ENCODE peak calls at places on chromosomes 13 and 19, in ten cellular contexts. F is right cardiac atrium, K is A549, S is ovary, A is aorta, D is HCT116, U is psoas muscle, P is Peyer's patch, I is tibial nerve, R is hepatocyte. X is an unnamed sample.

GRCh38 chr13:27820524-27821482 is 28.5 kb downstream of the GSX1 start:
- DNase-seq in F (no peak), K (no peak), S (no peak), A (no peak), D (no peak), U (no peak), P (no peak), I (no peak), R (no peak), X (no peak)

GRCh38 chr13:66348745-66349720 is 881.1 kb downstream of the PCDH9 start:
- DNase-seq in F (peak), K (no peak), S (no peak), A (no peak), D (no peak), U (no peak), P (no peak), I (no peak), R (no peak), X (no peak)

GRCh38 chr13:97975280-97975850 is 21.9 kb downstream of the IPO5 start:
- DNase-seq in F (no peak), K (no peak), S (no peak), A (no peak), D (no peak), U (no peak), P (no peak), I (no peak), R (no peak), X (no peak)

GRCh38 chr13:93515267-93515666 is 288.7 kb downstream of the GPC6 start:
- DNase-seq in F (no peak), K (no peak), S (no peak), A (no peak), D (no peak), U (no peak), P (no peak), I (no peak), R (no peak), X (no peak)

GRCh38 chr13:112330479-112331407 is 45.4 kb upstream of the SPACA7 start:
- DNase-seq in F (peak), K (no peak), S (no peak), A (no peak), D (no peak), U (no peak), P (peak), I (no peak), R (no peak), X (no peak)

GRCh38 chr13:100363874-100364273 is 224.7 kb downstream of the GGACT start:
- DNase-seq in F (no peak), K (no peak), S (no peak), A (no peak), D (no peak), U (no peak), P (no peak), I (no peak), R (no peak), X (no peak)

GRCh38 chr13:56351041-56351440 is 789.7 kb upstream of the PRR20A start:
- DNase-seq in F (no peak), K (no peak), S (no peak), A (no peak), D (no peak), U (no peak), P (no peak), I (no peak), R (no peak), X (no peak)

GRCh38 chr13:98619556-98619955 is 42.6 kb upstream of the STK24 start:
- DNase-seq in F (no peak), K (no peak), S (no peak), A (no peak), D (no peak), U (no peak), P (no peak), I (no peak), R (no peak), X (no peak)

GRCh38 chr13:101523732-101524131 is 71.3 kb downstream of the ITGBL1 start:
- DNase-seq in F (no peak), K (no peak), S (no peak), A (no peak), D (no peak), U (peak), P (no peak), I (no peak), R (no peak), X (no peak)

GRCh38 chr19:48102870-48103751 is 7.5 kb downstream of the PLA2G4C start:
- DNase-seq in F (no peak), K (peak), S (no peak), A (peak), D (peak), U (no peak), P (no peak), I (no peak), R (peak), X (peak)

GRCh38 chr13:67299072-67299635 is 69.0 kb upstream of the PCDH9 start:
- DNase-seq in F (no peak), K (no peak), S (no peak), A (no peak), D (no peak), U (no peak), P (no peak), I (no peak), R (no peak), X (no peak)

GRCh38 chr19:2740314-2740656 is 468 bp upstream of the SLC39A3 start:
- DNase-seq in F (no peak), K (no peak), S (no peak), A (no peak), D (no peak), U (no peak), P (no peak), I (no peak), R (no peak), X (no peak)

GRCh38 chr13:59543418-59543817 is 620.3 kb downstream of the DIAPH3 start:
- DNase-seq in F (no peak), K (no peak), S (no peak), A (no peak), D (no peak), U (no peak), P (no peak), I (no peak), R (no peak), X (no peak)

DNA sequence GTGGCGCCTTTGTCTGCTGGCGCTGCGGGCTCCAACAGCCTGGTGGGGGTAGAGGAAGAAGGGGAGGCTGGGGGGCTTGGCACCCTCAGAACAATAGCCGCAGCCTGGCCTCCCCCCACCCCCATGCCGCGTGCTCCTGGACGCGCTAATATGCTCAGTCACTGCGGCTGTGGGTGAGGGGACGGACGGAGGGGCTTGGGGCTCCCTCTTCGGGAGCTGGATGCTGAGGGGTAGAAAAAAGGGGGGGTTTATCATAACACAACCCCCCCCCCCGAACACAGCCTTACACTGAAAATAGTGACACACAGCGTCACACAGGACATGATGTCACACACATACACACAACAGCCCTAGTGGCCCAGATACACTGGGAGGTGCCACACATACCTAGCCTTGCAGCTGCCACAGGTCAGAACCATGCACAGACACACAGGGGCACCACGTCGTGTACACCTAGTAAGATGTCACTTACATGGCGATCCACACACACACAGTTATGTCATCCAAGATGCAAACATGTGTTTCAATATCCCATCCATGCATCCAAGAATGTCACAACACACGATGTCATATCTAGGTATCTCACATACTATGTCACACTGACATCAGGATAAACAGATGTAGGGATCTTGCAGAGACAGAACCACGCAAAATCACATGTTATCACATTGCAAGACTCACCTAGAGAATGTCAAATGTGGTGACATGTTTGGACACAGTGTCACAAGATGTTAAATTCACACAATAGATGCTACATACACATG is 760 bp downstream of the MAST1 start:
- DNase-seq in F (no peak), K (no peak), S (no peak), A (no peak), D (no peak), U (no peak), P (no peak), I (no peak), R (no peak), X (no peak)
- H3K4me3 ChIP-seq in F (peak), K (peak), S (no peak), A (no peak), D (peak), U (peak), P (peak), I (no peak), R (no peak), X (peak)

DNA sequence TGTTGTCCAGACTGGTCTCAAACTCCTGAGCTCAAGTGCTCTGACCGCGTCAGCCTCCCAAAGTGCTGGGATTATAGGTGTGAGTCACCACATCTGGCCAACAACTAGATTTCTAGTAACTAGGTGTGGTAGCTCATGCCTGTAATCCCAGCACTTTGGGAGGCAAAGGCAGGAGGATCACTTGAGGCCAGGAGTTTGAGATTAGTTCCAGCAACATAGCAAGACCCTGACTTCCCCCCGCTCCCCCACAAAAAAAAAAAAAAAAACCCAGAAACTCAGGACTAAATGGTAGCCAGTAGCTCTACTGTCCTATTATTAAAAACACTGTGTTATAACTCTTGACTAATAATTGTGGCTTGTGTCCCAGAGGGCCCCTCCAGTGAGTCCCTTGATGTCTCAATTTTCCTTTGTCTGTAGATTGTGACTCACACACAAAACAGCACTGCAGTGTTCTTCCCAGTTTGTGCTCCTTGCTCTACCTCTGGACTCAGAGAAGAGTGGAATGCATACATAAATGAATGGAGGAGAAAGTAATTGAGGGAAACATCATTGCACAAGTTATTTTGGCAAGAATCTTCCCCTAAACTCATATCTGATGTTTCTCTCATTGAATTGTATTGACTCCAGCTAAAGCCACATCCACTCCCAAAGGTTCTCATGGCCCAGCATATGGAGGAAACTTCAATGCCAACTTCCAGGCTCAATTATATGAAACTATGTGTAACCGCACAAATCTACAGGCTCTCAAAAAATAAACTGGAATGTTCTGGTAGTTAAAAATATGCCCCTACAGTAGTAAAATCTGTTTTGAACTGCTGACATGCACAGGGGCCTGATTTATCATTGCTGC is 8.8 kb downstream of the TPT1 start:
- DNase-seq in F (no peak), K (no peak), S (no peak), A (no peak), D (peak), U (peak), P (no peak), I (no peak), R (no peak), X (no peak)
- H3K27ac ChIP-seq in F (peak), K (peak), S (no peak), A (peak), D (peak), U (peak), P (no peak), I (no peak), R (peak), X (no peak)

GRCh38 chr13:22486490-22486889 is 694.3 kb upstream of the SGCG start:
- DNase-seq in F (no peak), K (no peak), S (no peak), A (no peak), D (no peak), U (no peak), P (no peak), I (no peak), R (no peak), X (no peak)
- H3K4me3 ChIP-seq in F (no peak), K (no peak), S (no peak), A (no peak), D (no peak), U (no peak), P (no peak), I (no peak), R (no peak), X (no peak)

GRCh38 chr19:1017906-1018305 is 3.0 kb downstream of the TMEM259 start:
- DNase-seq in F (peak), K (no peak), S (no peak), A (no peak), D (no peak), U (no peak), P (no peak), I (no peak), R (no peak), X (no peak)

GRCh38 chr19:1017115-1017905 is 3.6 kb downstream of the TMEM259 start:
- DNase-seq in F (peak), K (no peak), S (no peak), A (no peak), D (no peak), U (no peak), P (peak), I (no peak), R (no peak), X (no peak)

GRCh38 chr19:1015782-1016646 is 4.9 kb downstream of the TMEM259 start:
- DNase-seq in F (peak), K (no peak), S (no peak), A (no peak), D (no peak), U (no peak), P (peak), I (no peak), R (no peak), X (no peak)

GRCh38 chr19:1015061-1015781 is 5.7 kb downstream of the TMEM259 start:
- DNase-seq in F (peak), K (no peak), S (no peak), A (no peak), D (no peak), U (no peak), P (no peak), I (no peak), R (no peak), X (no peak)

GRCh38 chr19:1016647-1017114 is 4.2 kb downstream of the TMEM259 start:
- DNase-seq in F (no peak), K (no peak), S (no peak), A (no peak), D (no peak), U (no peak), P (peak), I (no peak), R (peak), X (no peak)
- H3K27ac ChIP-seq in F (no peak), K (peak), S (no peak), A (no peak), D (peak), U (peak), P (peak), I (no peak), R (peak), X (no peak)

GRCh38 chr13:37319041-37319443 is 213.6 kb upstream of the CSNK1A1L start:
- DNase-seq in F (no peak), K (no peak), S (no peak), A (no peak), D (no peak), U (no peak), P (no peak), I (no peak), R (no peak), X (no peak)

GRCh38 chr13:37313383-37313782 is 207.9 kb upstream of the CSNK1A1L start:
- DNase-seq in F (no peak), K (no peak), S (no peak), A (no peak), D (no peak), U (no peak), P (no peak), I (no peak), R (no peak), X (no peak)

DNA sequence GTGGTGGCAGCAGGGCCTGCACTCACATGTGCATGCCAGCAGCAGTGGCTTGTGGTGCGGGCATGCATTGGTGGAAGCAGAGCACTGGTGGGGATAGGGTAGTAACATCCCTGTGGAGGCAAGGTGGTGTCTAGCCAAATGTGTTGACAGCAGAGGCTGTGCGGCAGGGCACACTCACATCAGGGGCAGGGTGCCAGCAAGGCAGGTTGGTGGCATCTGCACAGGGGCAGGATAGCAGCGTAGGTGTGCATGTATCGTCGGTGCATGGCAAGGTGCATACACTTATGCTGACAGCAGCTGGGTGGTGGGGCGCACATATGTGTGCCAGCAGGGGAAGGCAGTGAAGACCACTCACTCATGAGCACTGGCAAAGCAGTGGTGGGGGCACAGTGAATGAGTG is 211.5 kb upstream of the CSNK1A1L start:
- DNase-seq in F (no peak), K (no peak), S (no peak), A (no peak), D (no peak), U (no peak), P (no peak), I (no peak), R (no peak), X (no peak)
- H3K4me3 ChIP-seq in F (no peak), K (no peak), S (no peak), A (no peak), D (no peak), U (no peak), P (no peak), I (no peak), R (no peak), X (no peak)

DNA sequence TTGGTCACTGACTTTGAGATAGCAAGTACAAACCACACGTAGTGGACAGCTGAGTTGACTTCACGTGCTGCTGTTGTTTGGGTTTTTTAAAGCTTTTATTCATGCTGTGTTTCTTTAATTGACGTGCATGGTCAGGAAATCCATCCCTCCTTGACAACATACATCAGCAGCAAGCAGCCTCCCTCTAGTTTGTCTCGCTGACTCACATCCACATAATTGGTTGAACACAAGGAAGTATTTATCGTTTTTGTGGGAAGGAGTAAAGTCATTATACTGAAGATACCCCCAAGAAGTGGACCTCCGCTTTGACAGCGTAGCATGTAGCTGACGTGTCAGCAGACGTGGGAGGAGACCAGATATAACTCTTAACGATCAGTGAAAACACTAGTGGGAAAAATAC is 355.8 kb downstream of the MYO16 start:
- DNase-seq in F (no peak), K (no peak), S (no peak), A (no peak), D (no peak), U (no peak), P (no peak), I (no peak), R (no peak), X (no peak)
- H3K27ac ChIP-seq in F (no peak), K (no peak), S (no peak), A (no peak), D (no peak), U (no peak), P (no peak), I (no peak), R (no peak), X (no peak)

DNA sequence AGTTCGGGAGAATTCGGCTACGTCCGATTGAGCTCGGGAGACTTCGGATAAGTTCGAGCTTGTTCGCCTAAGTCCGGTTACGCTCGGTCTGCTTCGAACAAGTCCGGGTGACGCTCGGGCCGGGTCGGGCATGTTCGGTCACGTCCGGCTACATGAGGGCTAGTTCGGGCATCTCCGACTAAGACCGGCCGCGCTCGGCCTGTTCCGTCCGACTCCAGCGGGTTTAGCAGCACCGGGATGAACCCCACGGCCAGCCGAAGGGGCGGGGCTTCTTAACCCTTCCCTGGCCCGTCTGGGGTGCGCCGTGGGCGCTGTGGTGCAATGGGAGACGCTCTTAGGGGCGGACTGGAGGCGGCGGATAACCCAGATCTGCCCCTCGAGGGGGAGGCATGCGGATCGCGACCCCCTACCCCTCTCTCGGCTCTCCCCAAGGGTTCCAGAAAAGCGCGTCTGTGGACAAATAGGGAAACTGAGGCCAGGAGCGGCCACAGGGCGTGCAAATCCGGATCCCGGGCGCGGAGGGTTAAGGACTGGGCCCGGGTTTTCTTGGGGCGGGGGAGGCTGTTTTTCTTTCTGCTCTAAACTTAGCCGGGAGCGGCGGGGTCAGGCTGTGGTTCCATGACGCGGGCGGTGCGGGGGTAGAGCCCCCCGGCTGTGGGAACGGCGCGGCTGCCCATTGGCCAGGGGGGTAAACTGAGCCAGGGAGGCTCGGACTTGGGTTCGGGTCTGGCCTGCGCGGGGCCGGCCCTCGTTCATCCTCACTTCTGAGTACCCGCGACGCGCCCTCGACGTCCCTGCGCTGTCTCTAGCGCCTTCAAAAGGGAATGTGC is 1.5 kb downstream of the PDE4C start:
- DNase-seq in F (peak), K (peak), S (peak), A (peak), D (peak), U (peak), P (peak), I (peak), R (peak), X (peak)
- H3K4me3 ChIP-seq in F (peak), K (peak), S (peak), A (no peak), D (peak), U (peak), P (peak), I (peak), R (no peak), X (peak)

GRCh38 chr19:13025819-13026477 is 30.7 kb downstream of the NFIX start:
- DNase-seq in F (peak), K (no peak), S (no peak), A (peak), D (no peak), U (no peak), P (no peak), I (no peak), R (no peak), X (no peak)
- H3K27ac ChIP-seq in F (peak), K (peak), S (no peak), A (peak), D (no peak), U (peak), P (no peak), I (no peak), R (peak), X (no peak)